ENCODE peak calls at places on chromosomes 11 and 22, in eight cellular contexts. X, E, N, Q, W, F, P and L are unnamed samples.

GRCh38 chr11:2156416-2157182 is 4.4 kb downstream of the INS start:
- DNase-seq in X (peak; percentile 96), E (peak; percentile 61), N (peak; percentile 42), Q (no peak), W (peak; percentile 97), F (peak; percentile 79), P (no peak), L (no peak)

GRCh38 chr11:36075053-36075452 is 131.2 kb downstream of the LDLRAD3 start:
- DNase-seq in X (no peak), E (peak; percentile 93), N (no peak), Q (no peak), W (no peak), F (no peak), P (no peak), L (no peak)

GRCh38 chr11:73288873-73289707 is 17.0 kb downstream of the P2RY6 start:
- DNase-seq in X (peak; percentile 92), E (peak; percentile 86), N (peak; percentile 64), Q (peak; percentile 53), W (peak; percentile 93), F (peak; percentile 92), P (peak; percentile 70), L (peak; percentile 12)

GRCh38 chr11:62105611-62106245 is 18.1 kb upstream of the INCENP start:
- DNase-seq in X (no peak), E (no peak), N (no peak), Q (no peak), W (no peak), F (no peak), P (no peak), L (no peak)

GRCh38 chr11:111162306-111162705 is 83.2 kb upstream of the POU2AF2 start:
- DNase-seq in X (no peak), E (no peak), N (no peak), Q (no peak), W (no peak), F (no peak), P (no peak), L (no peak)

GRCh38 chr11:44484211-44484610 is 81.3 kb upstream of the CD82 start:
- DNase-seq in X (peak; percentile 68), E (peak; percentile 12), N (peak; percentile 16), Q (peak; percentile 8), W (no peak), F (peak; percentile 40), P (no peak), L (no peak)

GRCh38 chr11:118198370-118198769 is 21.9 kb upstream of the SCN2B start:
- DNase-seq in X (peak; percentile 77), E (peak; percentile 61), N (peak; percentile 68), Q (peak; percentile 48), W (peak; percentile 85), F (peak; percentile 79), P (no peak), L (no peak)

GRCh38 chr11:134535029-134536025 is 123.3 kb upstream of the B3GAT1 start:
- DNase-seq in X (no peak), E (no peak), N (no peak), Q (no peak), W (peak; percentile 37), F (no peak), P (no peak), L (no peak)

GRCh38 chr11:101880208-101880607 is 34.6 kb upstream of the CEP126 start:
- DNase-seq in X (peak; percentile 8), E (peak; percentile 61), N (peak; percentile 75), Q (peak; percentile 72), W (no peak), F (no peak), P (no peak), L (peak; percentile 1)

DNA sequence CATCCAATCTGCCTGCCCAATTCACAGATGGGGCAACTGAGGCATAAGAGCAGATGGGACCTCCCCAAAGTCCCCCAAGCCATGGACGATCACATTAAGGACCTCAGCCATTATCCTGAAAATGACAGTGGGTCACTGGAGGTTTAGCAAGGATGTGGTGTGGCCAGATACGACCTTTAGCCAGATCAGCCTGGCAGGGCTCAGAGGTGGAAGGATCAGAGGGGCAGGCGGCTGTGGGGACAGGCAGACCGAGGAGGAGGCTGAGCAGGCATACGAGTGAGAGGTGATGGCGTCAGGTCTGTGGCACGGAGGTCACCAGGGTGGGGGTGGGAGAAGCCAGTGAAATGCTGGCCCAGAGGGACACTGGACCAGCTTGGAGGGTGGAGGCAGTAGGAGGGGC is 14.1 kb upstream of the TMPRSS6 start:
- DNase-seq in X (peak; percentile 49), E (no peak), N (no peak), Q (no peak), W (no peak), F (peak; percentile 32), P (no peak), L (no peak)
- H3K27ac ChIP-seq in X (no peak overlapping the region), E (no peak overlapping the region), N (no peak overlapping the region), Q (no peak overlapping the region), W (no peak overlapping the region), F (no peak overlapping the region), P (no peak overlapping the region), L (no peak overlapping the region)

GRCh38 chr11:117187428-117187798 is 8.9 kb downstream of the SIDT2 start:
- DNase-seq in X (no peak), E (no peak), N (no peak), Q (no peak), W (no peak), F (no peak), P (no peak), L (no peak)

GRCh38 chr11:117189191-117189940 is 9.8 kb upstream of the TAGLN start:
- DNase-seq in X (no peak), E (no peak), N (no peak), Q (no peak), W (no peak), F (no peak), P (peak; percentile 68), L (no peak)

GRCh38 chr11:117189941-117190544 is 9.1 kb upstream of the TAGLN start:
- DNase-seq in X (peak; percentile 13), E (no peak), N (no peak), Q (no peak), W (no peak), F (no peak), P (no peak), L (no peak)

GRCh38 chr11:117187799-117188481 is 9.4 kb downstream of the SIDT2 start:
- DNase-seq in X (peak; percentile 23), E (no peak), N (no peak), Q (no peak), W (no peak), F (no peak), P (no peak), L (no peak)

DNA sequence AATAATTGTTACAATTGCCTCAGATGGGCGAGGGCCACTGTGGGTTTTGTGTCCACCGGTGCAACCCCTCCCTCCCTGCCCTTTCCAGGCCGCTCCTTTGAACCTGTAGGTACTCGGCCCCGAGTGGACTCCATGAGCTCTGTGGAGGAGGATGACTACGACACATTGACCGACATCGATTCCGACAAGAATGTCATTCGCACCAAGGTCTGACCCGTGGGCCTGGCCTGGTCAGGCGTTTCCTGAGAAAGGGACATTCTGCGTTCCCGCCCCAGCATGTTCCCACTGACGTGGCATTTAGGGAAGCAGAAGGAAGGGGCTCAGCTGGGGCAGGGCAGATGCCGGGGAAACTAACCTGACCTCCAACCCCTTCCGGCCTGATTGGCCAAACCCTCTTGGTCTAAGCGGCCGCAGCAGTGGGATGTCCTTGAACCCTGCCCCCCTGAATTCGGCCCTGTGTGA is 10.1 kb downstream of the SIDT2 start:
- DNase-seq in X (peak; percentile 13), E (no peak), N (no peak), Q (no peak), W (no peak), F (no peak), P (no peak), L (no peak)
- H3K9ac ChIP-seq in X (no peak overlapping the region), E (no peak overlapping the region), N (no peak overlapping the region), Q (no peak overlapping the region), W (no peak overlapping the region), F (no peak overlapping the region), P (no peak overlapping the region), L (no peak overlapping the region)

DNA sequence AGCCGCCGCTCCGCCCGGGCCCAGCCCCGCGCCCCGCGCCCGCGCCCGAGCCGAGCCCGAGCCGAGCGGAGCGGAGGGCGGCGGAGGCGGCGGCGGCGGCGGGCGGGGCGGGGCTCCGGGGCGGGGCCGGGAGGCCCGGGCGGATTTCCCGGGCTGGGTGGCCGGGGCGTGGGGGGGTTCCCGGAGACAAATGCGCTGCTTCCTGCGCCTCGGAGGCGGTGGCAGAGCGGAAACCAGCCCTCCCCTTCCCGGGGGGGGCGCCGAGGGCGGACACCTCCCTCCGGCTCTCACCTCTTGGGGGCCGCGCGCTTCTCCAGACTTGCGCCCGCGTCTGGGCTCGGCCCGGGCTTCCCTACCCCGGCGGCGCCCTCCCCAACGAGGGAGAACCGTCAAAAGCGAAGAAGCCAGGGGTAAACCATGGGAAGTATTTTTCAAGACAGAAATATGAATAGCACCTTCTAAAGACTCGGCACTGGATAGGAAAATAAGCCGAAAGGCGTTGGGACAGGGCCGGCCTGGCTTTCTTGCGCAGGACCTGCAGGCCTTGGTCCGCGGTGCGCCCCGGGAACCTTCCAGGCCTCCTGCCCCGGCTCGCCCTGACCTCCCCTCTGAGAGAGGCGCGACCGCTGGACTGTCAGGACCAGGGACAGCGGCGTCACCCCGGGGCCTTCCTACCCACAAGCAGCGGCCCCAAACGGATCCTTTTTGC is at the start of gene MAPK11:
- DNase-seq in X (peak; percentile 85), E (peak; percentile 61), N (peak; percentile 47), Q (no peak), W (peak; percentile 89), F (peak; percentile 57), P (no peak), L (no peak)
- TF ChIP-seq POLR2AphosphoS5 in X (peak; percentile 9), E (peak; percentile 10), N (no peak), Q (no peak), W (no peak), F (no peak), P (no peak), L (no peak)

GRCh38 chr11:65428578-65429068 is 6.0 kb downstream of the NEAT1 start:
- DNase-seq in X (no peak), E (no peak), N (no peak), Q (no peak), W (no peak), F (no peak), P (no peak), L (no peak)

GRCh38 chr11:65429724-65430405 is 7.3 kb downstream of the NEAT1 start:
- DNase-seq in X (no peak), E (peak; percentile 79), N (no peak), Q (no peak), W (no peak), F (no peak), P (no peak), L (no peak)

GRCh38 chr11:65427691-65428577 is 5.3 kb downstream of the NEAT1 start:
- DNase-seq in X (no peak), E (peak; percentile 70), N (no peak), Q (peak; percentile 39), W (no peak), F (no peak), P (no peak), L (no peak)

GRCh38 chr11:65430406-65431217 is 8.0 kb downstream of the NEAT1 start:
- DNase-seq in X (no peak), E (peak; percentile 60), N (no peak), Q (no peak), W (no peak), F (no peak), P (no peak), L (no peak)

DNA sequence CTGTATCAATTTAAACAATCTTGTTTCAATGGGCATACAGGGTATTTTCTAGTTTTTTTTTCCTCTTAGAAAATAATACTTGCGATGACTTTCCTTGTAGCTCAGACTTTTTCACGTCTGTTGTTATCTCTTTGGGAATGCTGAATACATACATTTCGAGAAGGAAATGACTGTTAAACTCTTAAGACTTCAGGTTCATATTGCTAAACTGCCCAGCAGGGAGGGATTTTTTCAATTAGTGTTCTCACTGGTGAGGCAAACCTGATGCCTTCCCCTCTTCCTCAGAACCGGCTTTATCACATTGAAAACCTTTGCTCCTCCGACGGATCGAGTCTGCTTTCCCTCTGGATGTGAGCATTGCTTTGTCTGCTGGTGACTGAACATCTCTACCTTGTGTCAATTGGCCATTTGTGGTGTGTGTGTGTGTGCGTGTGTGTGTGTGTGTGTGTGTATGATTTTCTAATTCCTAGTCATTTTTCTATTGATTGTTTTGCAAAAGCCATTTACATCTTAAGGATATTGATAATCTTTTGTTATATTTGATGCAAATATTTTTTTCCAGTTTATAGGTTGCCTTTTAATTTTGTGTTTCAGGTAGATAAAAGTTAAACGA is 6.6 kb downstream of the NEAT1 start:
- DNase-seq in X (no peak), E (peak; percentile 70), N (no peak), Q (no peak), W (no peak), F (no peak), P (no peak), L (no peak)
- H3K27ac ChIP-seq in X (peak overlapping the region; percentile 100), E (peak overlapping the region; percentile 45), N (peak overlapping the region; percentile 41), Q (peak overlapping the region; percentile 100), W (no peak overlapping the region), F (peak overlapping the region; percentile 98), P (peak overlapping the region; percentile 100), L (peak overlapping the region; percentile 33)